ENCODE peak calls at places on chromosomes 6 and 20, in nine cellular contexts. Q is colonic mucosa, L is astrocyte, V is left lung, C is ovary, P is mammary epithelial cell, R is endothelial cell of umbilical vein, A is thoracic aorta, O is heart left ventricle. J is an unnamed sample. For H3K36me3, the result is how much of the 10 kb centered on the place peaks cover.

GRCh38 chr6:4936681-4937041 is 67.2 kb downstream of the RPP40 start:
- DNase-seq in Q (no peak), L (peak), V (no peak), C (no peak), P (no peak), R (peak), A (no peak), O (no peak), J (peak)

GRCh38 chr20:21100590-21101452 is 5.3 kb downstream of the LINC00237 start:
- DNase-seq in Q (peak), L (no peak), V (peak), C (no peak), P (no peak), R (peak), A (no peak), O (peak), J (peak)

GRCh38 chr20:1376453-1377270 is 16.2 kb downstream of the FKBP1A start:
- DNase-seq in Q (peak), L (no peak), V (no peak), C (no peak), P (no peak), R (peak), A (no peak), O (no peak), J (no peak)

GRCh38 chr6:113493991-113494390 is 363.2 kb upstream of the MARCKS start:
- DNase-seq in Q (no peak), L (no peak), V (no peak), C (no peak), P (peak), R (no peak), A (no peak), O (no peak), J (no peak)

GRCh38 chr20:32127347-32127746 is 17.8 kb downstream of the TM9SF4 start:
- DNase-seq in Q (no peak), L (no peak), V (no peak), C (no peak), P (no peak), R (no peak), A (no peak), O (no peak), J (no peak)

GRCh38 chr6:108510461-108511319 is 50.0 kb upstream of the FOXO3 start:
- DNase-seq in Q (no peak), L (no peak), V (no peak), C (no peak), P (no peak), R (no peak), A (no peak), O (no peak), J (no peak)

GRCh38 chr6:54135665-54136370 is 24.6 kb downstream of the MLIP start:
- DNase-seq in Q (no peak), L (peak), V (no peak), C (no peak), P (peak), R (peak), A (no peak), O (no peak), J (peak)

GRCh38 chr20:9236408-9236912 is 167.6 kb downstream of the PLCB4 start:
- DNase-seq in Q (no peak), L (no peak), V (no peak), C (no peak), P (no peak), R (no peak), A (no peak), O (no peak), J (no peak)

GRCh38 chr6:73954843-73955242 is 258.8 kb downstream of the CD109 start:
- DNase-seq in Q (no peak), L (no peak), V (no peak), C (no peak), P (no peak), R (no peak), A (no peak), O (no peak), J (no peak)

GRCh38 chr6:144912474-144912873 is 627.3 kb downstream of the UTRN start:
- DNase-seq in Q (no peak), L (peak), V (no peak), C (no peak), P (peak), R (peak), A (no peak), O (no peak), J (peak)

GRCh38 chr6:170367241-170367640 is 60.7 kb downstream of the FAM120B start:
- DNase-seq in Q (no peak), L (no peak), V (no peak), C (no peak), P (no peak), R (no peak), A (no peak), O (no peak), J (no peak)

GRCh38 chr6:167684276-167685104 is 142.2 kb upstream of the AFDN start:
- DNase-seq in Q (peak), L (no peak), V (no peak), C (no peak), P (no peak), R (no peak), A (no peak), O (no peak), J (no peak)

GRCh38 chr6:79466222-79466834 is 70.9 kb downstream of the LCA5 start:
- DNase-seq in Q (no peak), L (no peak), V (no peak), C (no peak), P (peak), R (peak), A (no peak), O (no peak), J (peak)

GRCh38 chr6:73969982-73970960 is 274.3 kb downstream of the CD109 start:
- DNase-seq in Q (no peak), L (peak), V (no peak), C (no peak), P (peak), R (peak), A (no peak), O (no peak), J (peak)

GRCh38 chr6:23213651-23214050 is 644.3 kb downstream of the HDGFL1 start:
- DNase-seq in Q (no peak), L (peak), V (no peak), C (no peak), P (peak), R (no peak), A (no peak), O (no peak), J (no peak)

GRCh38 chr6:152946484-152946883 is 36.4 kb downstream of the FBXO5 start:
- DNase-seq in Q (no peak), L (no peak), V (no peak), C (no peak), P (no peak), R (no peak), A (no peak), O (no peak), J (no peak)

GRCh38 chr6:132814716-132815570 is 574 bp downstream of the RPS12 start:
- DNase-seq in Q (no peak), L (no peak), V (no peak), C (no peak), P (no peak), R (peak), A (no peak), O (no peak), J (peak)

GRCh38 chr6:20211037-20211940 is 980 bp downstream of the MBOAT1 start:
- DNase-seq in Q (peak), L (no peak), V (no peak), C (no peak), P (peak), R (peak), A (no peak), O (no peak), J (no peak)

GRCh38 chr20:21266191-21266536 is 37.0 kb upstream of the XRN2 start:
- DNase-seq in Q (no peak), L (no peak), V (no peak), C (no peak), P (no peak), R (no peak), A (no peak), O (no peak), J (no peak)

GRCh38 chr6:144360401-144360800 is 75.3 kb downstream of the UTRN start:
- DNase-seq in Q (no peak), L (no peak), V (no peak), C (no peak), P (no peak), R (no peak), A (no peak), O (no peak), J (no peak)

GRCh38 chr6:64249129-64249528 is 613.5 kb downstream of the PHF3 start:
- DNase-seq in Q (no peak), L (peak), V (no peak), C (no peak), P (no peak), R (no peak), A (no peak), O (no peak), J (no peak)

GRCh38 chr6:42279966-42280629 is 62.4 kb upstream of the MRPS10 start:
- DNase-seq in Q (peak), L (peak), V (peak), C (peak), P (no peak), R (peak), A (no peak), O (peak), J (no peak)

GRCh38 chr6:108559884-108560462 is 744 bp upstream of the FOXO3 start:
- DNase-seq in Q (peak), L (peak), V (no peak), C (peak), P (peak), R (peak), A (peak), O (peak), J (peak)

GRCh38 chr6:3045369-3045768 is 22.9 kb upstream of the RIPK1 start:
- DNase-seq in Q (no peak), L (no peak), V (no peak), C (no peak), P (no peak), R (no peak), A (no peak), O (no peak), J (no peak)

GRCh38 chr20:63037669-63038268 is 31.0 kb upstream of the BHLHE23 start:
- DNase-seq in Q (no peak), L (no peak), V (peak), C (peak), P (no peak), R (no peak), A (no peak), O (no peak), J (peak)

GRCh38 chr6:51613558-51613957 is 473.9 kb downstream of the PKHD1 start:
- DNase-seq in Q (no peak), L (no peak), V (no peak), C (no peak), P (no peak), R (no peak), A (no peak), O (no peak), J (no peak)

GRCh38 chr6:121520337-121521163 is 85.1 kb downstream of the GJA1 start:
- DNase-seq in Q (no peak), L (peak), V (no peak), C (no peak), P (peak), R (peak), A (no peak), O (no peak), J (no peak)

GRCh38 chr6:161139766-161140553 is 133.9 kb downstream of the AGPAT4 start:
- DNase-seq in Q (peak), L (no peak), V (peak), C (no peak), P (no peak), R (no peak), A (no peak), O (no peak), J (no peak)

GRCh38 chr20:57930328-57930727 is 220.5 kb upstream of the PMEPA1 start:
- DNase-seq in Q (no peak), L (no peak), V (no peak), C (no peak), P (no peak), R (no peak), A (no peak), O (no peak), J (no peak)

DNA sequence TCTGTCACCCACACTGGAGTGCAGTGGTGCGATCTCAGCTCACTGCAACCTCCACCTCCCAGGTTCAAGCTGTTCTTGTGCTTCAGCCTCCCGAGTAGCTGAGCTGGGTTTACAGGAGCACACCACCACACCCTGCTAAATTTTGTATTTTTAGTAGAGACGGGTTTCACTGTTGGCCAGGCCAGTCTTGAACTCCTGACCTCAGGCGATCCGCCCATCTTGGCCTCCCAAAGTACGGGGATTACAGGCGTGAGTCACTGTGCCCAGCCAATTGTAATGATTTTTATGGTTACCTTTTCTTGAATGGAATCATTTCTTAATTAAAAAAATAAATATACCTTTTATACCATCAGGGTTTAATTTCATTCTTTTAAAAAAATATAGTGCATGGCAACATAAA is 105.7 kb downstream of the MTHFD1L start:
- DNase-seq in Q (no peak), L (no peak), V (no peak), C (no peak), P (no peak), R (no peak), A (no peak), O (no peak), J (no peak)
- H3K36me3 ChIP-seq in Q (under half), L (under half), V (under half), C (under half), P (under half), R (under half), A (under half), O (under half), J (under half)

GRCh38 chr20:56205350-56205749 is 43.2 kb upstream of the MC3R start:
- DNase-seq in Q (no peak), L (no peak), V (no peak), C (no peak), P (peak), R (no peak), A (no peak), O (no peak), J (no peak)
- TF ChIP-seq CTCF in Q (no peak), L (no peak), V (no peak), C (no peak), P (peak), R (no peak), A (no peak), O (no peak), J (no peak)

DNA sequence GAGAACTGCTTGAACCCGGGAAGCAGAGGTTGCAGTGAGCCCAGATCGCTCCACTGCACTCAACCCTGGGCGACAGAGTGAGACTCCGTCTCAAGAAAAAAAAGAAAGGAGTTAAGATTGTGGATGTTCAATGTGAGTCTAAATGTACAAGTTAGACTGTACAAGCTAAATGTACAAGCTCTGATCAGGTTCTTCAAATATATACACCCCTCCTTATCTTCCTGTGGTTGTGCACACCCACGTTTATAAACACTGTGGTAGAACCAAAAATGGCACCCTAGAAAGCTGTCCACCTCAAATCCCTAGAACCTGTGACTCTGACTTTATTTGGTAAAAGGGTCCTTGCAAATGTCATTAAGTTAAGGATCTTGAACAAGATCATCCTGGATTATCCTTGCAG is 11.2 kb upstream of the RANBP9 start:
- DNase-seq in Q (no peak), L (no peak), V (no peak), C (no peak), P (no peak), R (no peak), A (no peak), O (no peak), J (no peak)
- H3K36me3 ChIP-seq in Q (under half), L (under half), V (under half), C (under half), P (under half), R (under half), A (under half), O (under half), J (under half)

GRCh38 chr6:77458421-77458820 is 4.9 kb downstream of the HTR1B start:
- DNase-seq in Q (no peak), L (no peak), V (no peak), C (no peak), P (no peak), R (peak), A (no peak), O (no peak), J (no peak)
- TF ChIP-seq CTCF in Q (no peak), L (no peak), V (no peak), C (no peak), P (no peak), R (no peak), A (no peak), O (no peak), J (no peak)

DNA sequence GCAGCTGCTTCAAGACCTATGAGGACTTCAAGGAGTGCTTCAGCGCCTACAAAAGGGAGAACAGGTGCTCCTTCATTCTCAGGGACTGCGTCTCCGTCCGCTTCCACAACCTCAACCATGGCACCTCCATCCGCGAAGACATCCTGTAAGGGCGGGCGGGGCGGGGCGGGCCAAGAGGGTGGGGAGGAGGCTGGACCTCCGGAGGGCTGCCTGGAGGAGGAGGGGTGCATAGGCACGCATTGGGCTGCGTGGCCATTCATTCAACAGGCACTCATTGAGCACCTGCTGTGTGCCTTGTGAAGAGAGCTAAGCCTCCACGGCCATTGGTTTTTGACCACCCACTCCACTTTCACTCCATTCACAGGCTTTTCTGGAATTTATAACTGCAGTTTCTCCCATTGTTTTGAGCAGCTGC is 429 bp downstream of the ZSWIM3 start:
- DNase-seq in Q (no peak), L (no peak), V (no peak), C (no peak), P (no peak), R (no peak), A (no peak), O (no peak), J (peak)
- H3K36me3 ChIP-seq in Q (under half), L (under half), V (under half), C (under half), P (under half), R (under half), A (under half), O (under half), J (under half)

J was measured in A673.